ENCODE peak calls at places on chromosomes 1 and 21, in ten cellular contexts. S is heart left ventricle, R is BJ, Z is IMR-90, L is OCI-LY7, J is AG09309, Q is lung, M is PC-9, Y is GM12865, P is stomach. B is an unnamed sample.

GRCh38 chr1:3174487-3175247 is 105.7 kb downstream of the PRDM16 start:
- DNase-seq in S (peak), R (no peak), Z (no peak), L (no peak), J (peak), Q (peak), M (no peak), Y (no peak), P (peak), B (no peak)

GRCh38 chr1:73711089-73711488 is 486.9 kb downstream of the LRRIQ3 start:
- DNase-seq in S (no peak), R (no peak), Z (no peak), L (no peak), J (no peak), Q (no peak), M (no peak), Y (no peak), P (no peak), B (no peak)

GRCh38 chr1:24759492-24759891 is 14.2 kb downstream of the CLIC4 start:
- DNase-seq in S (no peak), R (no peak), Z (peak), L (no peak), J (no peak), Q (no peak), M (no peak), Y (no peak), P (no peak), B (no peak)

GRCh38 chr1:196607940-196608339 is 300 bp downstream of the KCNT2 start:
- DNase-seq in S (no peak), R (no peak), Z (no peak), L (no peak), J (no peak), Q (no peak), M (no peak), Y (no peak), P (no peak), B (no peak)

GRCh38 chr1:3026124-3026523 is 4.9 kb downstream of the ACTRT2 start:
- DNase-seq in S (no peak), R (no peak), Z (no peak), L (no peak), J (no peak), Q (no peak), M (no peak), Y (no peak), P (no peak), B (no peak)

GRCh38 chr1:9211291-9211811 is 23.2 kb upstream of the H6PD start:
- DNase-seq in S (no peak), R (no peak), Z (peak), L (no peak), J (no peak), Q (no peak), M (no peak), Y (no peak), P (no peak), B (no peak)

GRCh38 chr1:202584707-202585590 is 125.3 kb downstream of the SYT2 start:
- DNase-seq in S (no peak), R (no peak), Z (peak), L (no peak), J (no peak), Q (no peak), M (no peak), Y (no peak), P (no peak), B (no peak)

GRCh38 chr1:245156736-245157505 is 2.1 kb downstream of the KIF26B start:
- DNase-seq in S (no peak), R (no peak), Z (peak), L (no peak), J (no peak), Q (no peak), M (no peak), Y (peak), P (peak), B (no peak)

GRCh38 chr1:2205191-2205952 is 10.8 kb upstream of the FAAP20 start:
- DNase-seq in S (peak), R (no peak), Z (peak), L (peak), J (peak), Q (peak), M (peak), Y (peak), P (peak), B (no peak)

GRCh38 chr1:174964261-174964984 is 35.3 kb upstream of the CACYBP start:
- DNase-seq in S (no peak), R (no peak), Z (no peak), L (peak), J (no peak), Q (no peak), M (peak), Y (peak), P (no peak), B (no peak)

GRCh38 chr1:225467193-225468020 is 39.6 kb upstream of the LBR start:
- DNase-seq in S (peak), R (no peak), Z (no peak), L (peak), J (no peak), Q (peak), M (no peak), Y (peak), P (peak), B (no peak)

GRCh38 chr21:37047079-37047478 is 25.8 kb downstream of the PIGP start:
- DNase-seq in S (no peak), R (no peak), Z (no peak), L (no peak), J (no peak), Q (no peak), M (peak), Y (no peak), P (peak), B (no peak)

GRCh38 chr1:48556161-48556850 is 84.3 kb upstream of the SPATA6 start:
- DNase-seq in S (no peak), R (no peak), Z (no peak), L (no peak), J (no peak), Q (no peak), M (no peak), Y (no peak), P (no peak), B (no peak)

GRCh38 chr1:32181563-32181962 is 2.1 kb downstream of the TXLNA start:
- DNase-seq in S (no peak), R (no peak), Z (no peak), L (no peak), J (no peak), Q (no peak), M (no peak), Y (no peak), P (no peak), B (no peak)

GRCh38 chr1:231872461-231872910 is 245.9 kb downstream of the DISC1 start:
- DNase-seq in S (no peak), R (peak), Z (peak), L (no peak), J (no peak), Q (no peak), M (no peak), Y (no peak), P (no peak), B (no peak)

GRCh38 chr1:45275054-45275453 is 51.6 kb upstream of the HPDL start:
- DNase-seq in S (no peak), R (no peak), Z (no peak), L (no peak), J (no peak), Q (no peak), M (no peak), Y (no peak), P (no peak), B (no peak)

GRCh38 chr21:44534688-44535087 is 5.3 kb downstream of the KRTAP10-1 start:
- DNase-seq in S (no peak), R (no peak), Z (no peak), L (no peak), J (no peak), Q (no peak), M (no peak), Y (no peak), P (no peak), B (no peak)

GRCh38 chr1:114670083-114671010 is 498 bp upstream of the DENND2C start:
- DNase-seq in S (peak), R (peak), Z (peak), L (peak), J (peak), Q (peak), M (peak), Y (peak), P (peak), B (peak)

GRCh38 chr1:245375789-245376188 is 221.0 kb downstream of the KIF26B start:
- DNase-seq in S (no peak), R (no peak), Z (no peak), L (no peak), J (peak), Q (no peak), M (no peak), Y (no peak), P (no peak), B (no peak)

GRCh38 chr1:147748687-147749350 is 11.6 kb downstream of the GJA5 start:
- DNase-seq in S (peak), R (no peak), Z (no peak), L (no peak), J (no peak), Q (no peak), M (no peak), Y (no peak), P (no peak), B (no peak)

GRCh38 chr1:34884536-34884935 is 25.0 kb upstream of the SMIM12 start:
- DNase-seq in S (no peak), R (no peak), Z (no peak), L (no peak), J (no peak), Q (no peak), M (no peak), Y (no peak), P (no peak), B (no peak)

GRCh38 chr1:169456029-169456428 is 28.8 kb upstream of the CCDC181 start:
- DNase-seq in S (no peak), R (no peak), Z (no peak), L (no peak), J (no peak), Q (no peak), M (no peak), Y (no peak), P (no peak), B (no peak)

GRCh38 chr1:169462385-169462784 is 23.4 kb downstream of the SLC19A2 start:
- DNase-seq in S (no peak), R (no peak), Z (no peak), L (no peak), J (no peak), Q (no peak), M (no peak), Y (no peak), P (no peak), B (no peak)

GRCh38 chr1:169461390-169462001 is 24.2 kb downstream of the SLC19A2 start:
- DNase-seq in S (no peak), R (no peak), Z (no peak), L (no peak), J (no peak), Q (no peak), M (no peak), Y (peak), P (no peak), B (no peak)

GRCh38 chr1:169457443-169457842 is 28.3 kb downstream of the SLC19A2 start:
- DNase-seq in S (no peak), R (no peak), Z (no peak), L (no peak), J (no peak), Q (no peak), M (no peak), Y (no peak), P (no peak), B (no peak)

DNA sequence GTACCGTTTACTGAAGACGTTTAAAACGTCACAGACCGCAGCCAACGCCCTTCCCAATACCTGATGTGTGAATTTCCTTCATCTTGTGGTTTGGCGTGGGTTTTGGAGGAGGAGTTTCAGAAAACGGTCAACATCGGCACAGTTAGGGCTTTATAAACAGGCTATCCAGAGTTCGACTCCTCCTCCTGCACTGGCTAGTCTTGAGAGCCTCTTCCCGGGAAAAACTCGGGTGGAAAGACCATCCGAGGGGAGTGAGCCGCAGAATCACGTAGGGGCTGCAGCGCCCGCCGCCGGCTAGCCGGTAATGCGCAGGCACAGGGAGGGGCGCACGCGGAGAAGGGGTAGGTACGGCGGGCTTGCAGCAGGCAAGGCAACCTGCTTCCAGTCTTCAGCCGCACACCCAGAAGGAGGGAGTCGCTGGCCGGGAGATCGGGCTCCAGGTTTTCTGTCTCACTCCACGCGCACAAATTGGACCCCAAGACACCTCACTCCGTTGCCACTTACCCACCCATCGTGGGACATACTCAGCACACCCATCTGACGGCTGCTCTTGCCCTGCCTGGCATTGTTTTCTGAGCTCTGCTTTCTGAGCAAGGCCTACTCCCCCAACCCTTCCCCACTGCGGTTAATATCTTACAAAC is 25.4 kb downstream of the SLC19A2 start:
- DNase-seq in S (no peak), R (no peak), Z (peak), L (no peak), J (no peak), Q (no peak), M (no peak), Y (no peak), P (peak), B (no peak)
- H3K4me3 ChIP-seq in S (peak), R (peak), Z (peak), L (no peak), J (peak), Q (no peak), M (no peak), Y (no peak), P (peak), B (peak)

DNA sequence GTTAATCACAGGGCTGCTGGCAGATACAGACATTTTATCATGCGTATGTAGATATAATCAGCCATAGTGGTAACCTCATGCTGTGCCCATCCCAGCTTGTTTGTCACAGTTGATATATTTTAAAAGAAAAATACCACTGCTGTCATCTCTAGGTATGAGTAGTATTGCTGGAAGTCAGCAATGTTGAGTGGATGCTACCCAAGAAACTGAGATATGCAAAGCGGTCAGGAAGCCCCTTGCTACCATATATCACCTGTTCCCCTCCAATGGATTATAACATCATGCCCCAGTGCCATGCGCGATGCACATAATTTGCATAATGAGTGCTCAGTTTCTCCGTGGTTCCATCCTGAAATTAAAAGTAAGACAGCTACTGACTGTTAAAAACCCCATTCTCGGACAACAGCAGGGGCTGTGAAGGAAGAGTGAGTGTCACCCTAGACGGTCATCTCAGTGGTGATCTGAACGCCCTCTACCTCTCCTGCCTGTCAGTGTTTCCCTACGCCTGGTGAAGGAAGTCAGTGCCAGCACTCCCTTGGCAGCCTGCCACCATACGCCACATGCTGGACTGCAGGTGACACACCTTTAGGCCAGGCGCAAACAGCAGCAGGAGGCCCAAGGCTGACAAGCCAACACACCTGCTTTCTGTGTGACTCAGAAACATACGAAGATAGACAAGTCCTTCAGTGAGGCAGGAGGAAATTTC is 2.7 kb downstream of the IL10RB start:
- DNase-seq in S (no peak), R (no peak), Z (no peak), L (peak), J (no peak), Q (peak), M (peak), Y (peak), P (peak), B (no peak)
- TF ChIP-seq CTCF in S (no peak), R (no peak), Z (no peak), L (peak), J (no peak), Q (no peak), M (peak), Y (no peak), P (no peak), B (no peak)

GRCh38 chr1:240575976-240576666 is 35.8 kb downstream of the GREM2 start:
- DNase-seq in S (no peak), R (no peak), Z (peak), L (peak), J (peak), Q (no peak), M (no peak), Y (peak), P (no peak), B (no peak)
- H3K4me3 ChIP-seq in S (peak), R (no peak), Z (peak), L (peak), J (peak), Q (no peak), M (no peak), Y (no peak), P (no peak), B (peak)

GRCh38 chr21:32940079-32941014 is 85.4 kb upstream of the OLIG2 start:
- DNase-seq in S (peak), R (no peak), Z (peak), L (peak), J (peak), Q (peak), M (no peak), Y (peak), P (peak), B (no peak)
- TF ChIP-seq CTCF in S (peak), R (peak), Z (peak), L (peak), J (peak), Q (peak), M (peak), Y (peak), P (peak), B (peak)

B was measured in AG04449.